ENCODE peak calls at places on chromosomes 4 and X, in nine cellular contexts. H is B cell, F is coronary artery, B is fibroblast of mammary gland, J is stomach, X is HL-60, V is left ventricle myocardium inferior, D is tibial nerve, T is psoas muscle. L is an unnamed sample.

GRCh38 chr4:133150643-133151300 is 1.7 kb downstream of the PCDH10 start:
- DNase-seq in H (no peak), F (peak; percentile 70), B (no peak), J (no peak), X (no peak), V (no peak), D (no peak), T (peak; percentile 52), L (peak; percentile 2)

GRCh38 chr4:87240341-87240740 is 19.9 kb upstream of the KLHL8 start:
- DNase-seq in H (no peak), F (no peak), B (no peak), J (no peak), X (no peak), V (no peak), D (no peak), T (no peak), L (no peak)

GRCh38 chrX:139200793-139201192 is 329.7 kb upstream of the F9 start:
- DNase-seq in H (no peak), F (no peak), B (peak; percentile 2), J (peak; percentile 31), X (no peak), V (no peak), D (no peak), T (no peak), L (no peak)

GRCh38 chr4:153191795-153192363 is 12.4 kb upstream of the TRIM2 start:
- DNase-seq in H (no peak), F (no peak), B (no peak), J (no peak), X (no peak), V (no peak), D (no peak), T (no peak), L (no peak)

GRCh38 chrX:74422576-74423288 is 1.4 kb downstream of the SLC16A2 start:
- DNase-seq in H (no peak), F (peak; percentile 79), B (peak; percentile 50), J (peak; percentile 59), X (no peak), V (peak; percentile 64), D (no peak), T (peak; percentile 76), L (peak; percentile 20)

GRCh38 chr4:68463796-68464195 is 16.5 kb downstream of the TMPRSS11E start:
- DNase-seq in H (no peak), F (no peak), B (peak; percentile 58), J (no peak), X (no peak), V (no peak), D (no peak), T (no peak), L (no peak)

GRCh38 chr4:2939383-2940243 is 23.6 kb downstream of the NOP14 start:
- DNase-seq in H (no peak), F (peak; percentile 64), B (no peak), J (peak; percentile 19), X (no peak), V (peak; percentile 2), D (no peak), T (peak; percentile 41), L (peak; percentile 26)

GRCh38 chr4:133188433-133189175 is 39.5 kb downstream of the PCDH10 start:
- DNase-seq in H (no peak), F (no peak), B (no peak), J (no peak), X (no peak), V (no peak), D (no peak), T (no peak), L (no peak)

GRCh38 chr4:5019274-5019673 is at the start of gene CYTL1:
- DNase-seq in H (no peak), F (no peak), B (no peak), J (no peak), X (no peak), V (no peak), D (no peak), T (no peak), L (peak; percentile 25)

GRCh38 chrX:72304877-72305276 is 837 bp downstream of the CITED1 start:
- DNase-seq in H (no peak), F (no peak), B (no peak), J (no peak), X (no peak), V (no peak), D (no peak), T (no peak), L (no peak)

GRCh38 chrX:124690495-124690894 is 344.1 kb downstream of the SH2D1A start:
- DNase-seq in H (no peak), F (no peak), B (no peak), J (no peak), X (no peak), V (no peak), D (no peak), T (no peak), L (no peak)

GRCh38 chr4:140568507-140569306 is at the start of gene UCP1:
- DNase-seq in H (no peak), F (no peak), B (no peak), J (peak; percentile 35), X (no peak), V (peak; percentile 14), D (no peak), T (no peak), L (peak; percentile 7)

GRCh38 chr4:186728631-186729271 is 5.1 kb upstream of the FAT1 start:
- DNase-seq in H (no peak), F (no peak), B (peak; percentile 7), J (no peak), X (no peak), V (no peak), D (no peak), T (no peak), L (no peak)

GRCh38 chrX:103830848-103831247 is 1.2 kb downstream of the RAB9B start:
- DNase-seq in H (no peak), F (no peak), B (no peak), J (no peak), X (no peak), V (no peak), D (no peak), T (no peak), L (no peak)

GRCh38 chr4:139736257-139736626 is 70.6 kb downstream of the MGST2 start:
- DNase-seq in H (no peak), F (no peak), B (peak; percentile 6), J (no peak), X (no peak), V (no peak), D (no peak), T (no peak), L (peak; percentile 19)

GRCh38 chrX:103211012-103211715 is 3.7 kb upstream of the BEX4 start:
- DNase-seq in H (peak; percentile 40), F (no peak), B (peak; percentile 60), J (peak; percentile 44), X (no peak), V (no peak), D (peak; percentile 37), T (no peak), L (peak; percentile 70)

GRCh38 chrX:152259150-152259549 is 120.8 kb upstream of the MAGEA10 start:
- DNase-seq in H (no peak), F (no peak), B (no peak), J (no peak), X (no peak), V (peak; percentile 24), D (no peak), T (no peak), L (no peak)

GRCh38 chrX:40651620-40652223 is 4.4 kb upstream of the CXorf38 start:
- DNase-seq in H (peak; percentile 65), F (no peak), B (peak; percentile 73), J (peak; percentile 77), X (no peak), V (peak; percentile 18), D (peak; percentile 73), T (peak; percentile 67), L (peak; percentile 78)

GRCh38 chrX:40644175-40644574 is 3.2 kb downstream of the CXorf38 start:
- DNase-seq in H (no peak), F (no peak), B (peak; percentile 64), J (no peak), X (peak; percentile 76), V (no peak), D (peak; percentile 21), T (no peak), L (no peak)

GRCh38 chrX:40646489-40647306 is 663 bp downstream of the CXorf38 start:
- DNase-seq in H (no peak), F (peak; percentile 78), B (peak; percentile 43), J (peak; percentile 59), X (peak; percentile 38), V (peak; percentile 30), D (peak; percentile 7), T (peak; percentile 72), L (peak; percentile 42)

GRCh38 chrX:40644821-40645358 is 2.5 kb downstream of the CXorf38 start:
- DNase-seq in H (peak; percentile 52), F (peak; percentile 78), B (peak; percentile 83), J (peak; percentile 59), X (no peak), V (peak; percentile 25), D (peak; percentile 60), T (peak; percentile 55), L (peak; percentile 62)

GRCh38 chrX:40647307-40648197 is at the start of gene CXorf38:
- DNase-seq in H (peak; percentile 90), F (peak; percentile 92), B (peak; percentile 88), J (peak; percentile 94), X (peak; percentile 65), V (peak; percentile 90), D (peak; percentile 80), T (peak; percentile 98), L (peak; percentile 93)
- TF ChIP-seq CTCF in H (no peak), F (no peak), B (no peak), J (no peak), X (no peak), V (no peak), D (no peak), T (no peak), L (no peak)

GRCh38 chrX:70183091-70183490 is 5.8 kb downstream of the DGAT2L6 start:
- DNase-seq in H (no peak), F (no peak), B (no peak), J (no peak), X (no peak), V (no peak), D (no peak), T (no peak), L (no peak)
- TF ChIP-seq CTCF in H (no peak), F (no peak), B (no peak), J (no peak), X (no peak), V (no peak), D (no peak), T (no peak), L (no peak)

DNA sequence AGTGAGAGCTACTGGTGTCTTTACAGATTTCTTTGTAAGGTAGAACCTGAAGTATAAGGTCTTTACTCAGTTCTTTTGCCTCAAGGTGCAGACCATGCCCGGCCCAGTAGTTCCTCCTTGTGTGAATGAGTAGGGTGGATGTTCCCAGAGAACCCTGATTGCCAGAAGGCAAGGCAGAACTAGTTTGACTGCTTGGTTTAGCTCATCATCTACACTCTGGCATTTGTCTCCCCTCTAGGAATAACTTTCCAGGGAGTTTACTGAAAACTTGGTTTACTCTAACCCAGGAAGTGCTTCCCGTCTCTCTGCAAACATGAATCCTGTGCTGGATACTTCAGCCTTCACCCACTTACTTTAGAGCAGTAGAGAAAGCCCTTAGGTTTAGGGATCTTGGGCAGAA is 29.1 kb downstream of the MCUB start:
- DNase-seq in H (no peak), F (no peak), B (no peak), J (no peak), X (no peak), V (no peak), D (no peak), T (no peak), L (no peak)
- TF ChIP-seq CTCF in H (no peak), F (no peak), B (no peak), J (no peak), X (no peak), V (no peak), D (no peak), T (no peak), L (no peak)

DNA sequence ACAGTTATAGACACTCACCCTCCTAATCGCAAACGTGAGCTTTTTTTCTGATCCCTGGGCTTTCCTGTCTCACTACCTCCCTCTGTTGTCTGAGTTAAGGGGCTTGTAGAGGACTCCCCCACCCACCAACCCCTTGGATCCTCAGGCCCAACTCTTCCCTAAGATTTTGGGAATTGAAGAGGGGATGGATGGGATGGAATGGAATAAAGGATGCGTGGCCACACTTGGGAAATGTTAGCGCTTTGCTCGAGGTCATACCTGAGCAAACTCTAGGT is 1.5 kb downstream of the CNKSR2 start:
- DNase-seq in H (no peak), F (no peak), B (no peak), J (no peak), X (no peak), V (no peak), D (no peak), T (no peak), L (no peak)
- TF ChIP-seq CTCF in H (no peak), F (no peak), B (no peak), J (no peak), X (no peak), V (no peak), D (no peak), T (no peak), L (no peak)

L was measured in activated CD8-positive, alpha-beta T cell treated with anti-CD3 and anti-CD28 coated beads for 36 hours.